ENCODE peak calls at places on chromosomes 7 and 10, in five cellular contexts. O is Calu3; B is iPS DF 19.7; T is SW480; Q is activated T-helper 1 cell treated with anti-CD3 and anti-CD28 coated beads, Interleukin-12 subunit alpha, Interleukin-12 subunit beta, Interleukin-2, Interleukin-4 antibody, amounts not matched to agents 30 ng/mL and 10 ng/mL and 1 ng/mL, durations not matched to agents 14 hours and 24 hours and 36 hours. V is an unnamed sample.

GRCh38 chr10:103763374-103764202 is 91.8 kb downstream of the SH3PXD2A start:
- DNase-seq in O (no peak), B (no peak), T (no peak), Q (no peak), V (no peak)

GRCh38 chr7:31882187-31882586 is 188.0 kb downstream of the PDE1C start:
- DNase-seq in O (peak; percentile 28), B (peak; percentile 3), T (peak; percentile 11), Q (no peak), V (peak; percentile 50)

GRCh38 chr7:20738517-20739481 is 47.9 kb downstream of the SP8 start:
- DNase-seq in O (no peak), B (no peak), T (no peak), Q (no peak), V (no peak)

GRCh38 chr7:71843677-71844076 is 568.5 kb downstream of the CALN1 start:
- DNase-seq in O (no peak), B (no peak), T (no peak), Q (no peak), V (no peak)

GRCh38 chr7:120725376-120726039 is 132.4 kb downstream of the TSPAN12 start:
- DNase-seq in O (no peak), B (peak; percentile 5), T (peak; percentile 28), Q (no peak), V (peak; percentile 70)

GRCh38 chr10:69579661-69580060 is 6.4 kb upstream of the NEUROG3 start:
- DNase-seq in O (no peak), B (no peak), T (no peak), Q (no peak), V (no peak)

GRCh38 chr7:104127204-104127603 is 80.6 kb downstream of the ORC5 start:
- DNase-seq in O (no peak), B (no peak), T (no peak), Q (no peak), V (no peak)

GRCh38 chr7:2837476-2837875 is 6.6 kb downstream of the GNA12 start:
- DNase-seq in O (no peak), B (no peak), T (no peak), Q (no peak), V (no peak)

GRCh38 chr7:41294556-41295454 is 408.1 kb downstream of the INHBA start:
- DNase-seq in O (no peak), B (no peak), T (no peak), Q (no peak), V (no peak)

GRCh38 chr7:66731986-66732385 is 8.5 kb upstream of the RABGEF1 start:
- DNase-seq in O (no peak), B (no peak), T (no peak), Q (no peak), V (no peak)

GRCh38 chr10:132239126-132240031 is 52.6 kb downstream of the DPYSL4 start:
- DNase-seq in O (no peak), B (no peak), T (no peak), Q (no peak), V (no peak)

V was measured in SK-MEL-5.